ENCODE peak calls at places on chromosomes 4 and X, in six cellular contexts. Q is neuronal stem cell, V is mesenchymal stem cell, E is trophoblast cell, X is IMR-90, S is H1. R is an unnamed sample.

GRCh38 chr4:17577660-17578481 is 873 bp downstream of the LAP3 start:
- DNase-seq in Q (no peak), V (no peak), E (peak), X (peak), S (no peak), R (no peak)

GRCh38 chr4:84238247-84239090 is 260.6 kb downstream of the NKX6-1 start:
- DNase-seq in Q (no peak), V (no peak), E (peak), X (peak), S (no peak), R (no peak)

GRCh38 chrX:37887347-37887746 is 40.0 kb upstream of the DYNLT3 start:
- DNase-seq in Q (no peak), V (no peak), E (no peak), X (no peak), S (no peak), R (no peak)

GRCh38 chr4:94126669-94127068 is 81.0 kb upstream of the SMARCAD1 start:
- DNase-seq in Q (no peak), V (no peak), E (no peak), X (no peak), S (no peak), R (no peak)

GRCh38 chr4:88606832-88607231 is 14.6 kb downstream of the HERC3 start:
- DNase-seq in Q (no peak), V (no peak), E (no peak), X (no peak), S (no peak), R (no peak)

GRCh38 chrX:129720741-129721140 is 18.0 kb upstream of the XPNPEP2 start:
- DNase-seq in Q (no peak), V (no peak), E (no peak), X (no peak), S (no peak), R (no peak)

GRCh38 chr4:145956288-145956890 is 17.8 kb upstream of the ZNF827 start:
- DNase-seq in Q (peak), V (peak), E (peak), X (peak), S (no peak), R (peak)

GRCh38 chr4:168028568-168028967 is 63.8 kb upstream of the ANXA10 start:
- DNase-seq in Q (no peak), V (no peak), E (peak), X (peak), S (no peak), R (no peak)

GRCh38 chr4:24213936-24214335 is 324.1 kb upstream of the PPARGC1A start:
- DNase-seq in Q (no peak), V (no peak), E (no peak), X (no peak), S (no peak), R (no peak)

GRCh38 chrX:106862972-106863688 is 40.0 kb downstream of the RIPPLY1 start:
- DNase-seq in Q (peak), V (no peak), E (peak), X (peak), S (peak), R (peak)

GRCh38 chrX:51851507-51852085 is 41.8 kb upstream of the MAGED1 start:
- DNase-seq in Q (no peak), V (no peak), E (peak), X (no peak), S (no peak), R (no peak)

GRCh38 chrX:67673741-67674274 is 130.0 kb downstream of the AR start:
- DNase-seq in Q (no peak), V (peak), E (no peak), X (no peak), S (no peak), R (no peak)

GRCh38 chr4:182925298-182925738 is 8.1 kb upstream of the DCTD start:
- DNase-seq in Q (peak), V (peak), E (peak), X (peak), S (peak), R (peak)

GRCh38 chr4:163332526-163333405 is at the start of gene NPY1R:
- DNase-seq in Q (peak), V (peak), E (peak), X (peak), S (peak), R (peak)

GRCh38 chr4:13902141-13902540 is 274.6 kb upstream of the BOD1L1 start:
- DNase-seq in Q (no peak), V (peak), E (no peak), X (peak), S (no peak), R (no peak)

GRCh38 chr4:122588453-122589238 is 32.2 kb downstream of the IL21 start:
- DNase-seq in Q (no peak), V (peak), E (no peak), X (peak), S (no peak), R (no peak)

GRCh38 chr4:8012517-8012916 is 72.9 kb upstream of the AFAP1 start:
- DNase-seq in Q (no peak), V (no peak), E (no peak), X (no peak), S (no peak), R (no peak)

GRCh38 chr4:101762544-101762943 is 28.0 kb upstream of the BANK1 start:
- DNase-seq in Q (no peak), V (no peak), E (peak), X (no peak), S (no peak), R (no peak)
- H3K14ac ChIP-seq in Q (no peak), V (no peak), E (no peak), X (no peak), S (no peak), R (no peak)

GRCh38 chr4:42398448-42399355 is 1.4 kb downstream of the SHISA3 start:
- DNase-seq in Q (peak), V (no peak), E (no peak), X (no peak), S (no peak), R (peak)
- H3K14ac ChIP-seq in Q (no peak), V (no peak), E (no peak), X (no peak), S (no peak), R (no peak)

DNA sequence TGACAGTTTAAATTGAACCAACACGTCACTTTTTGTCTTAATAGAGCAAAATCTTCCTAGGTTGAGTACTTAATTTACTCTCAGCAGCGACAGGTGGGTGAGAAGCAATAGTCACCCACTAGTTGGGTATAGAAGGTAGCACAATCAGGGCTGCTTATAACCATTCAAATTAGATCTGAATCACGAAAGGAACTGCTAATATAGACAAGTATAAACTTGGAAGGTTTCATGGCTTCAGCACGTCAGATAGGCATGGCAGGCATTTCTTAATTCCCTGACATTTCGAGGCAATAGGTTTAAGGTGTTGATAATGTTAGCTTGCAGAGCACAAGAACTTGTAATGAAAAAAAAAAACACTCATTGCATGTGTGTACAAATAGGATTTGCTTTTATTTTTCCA is 853.4 kb downstream of the PCDH7 start:
- DNase-seq in Q (no peak), V (no peak), E (no peak), X (no peak), S (no peak), R (no peak)
- H3K14ac ChIP-seq in Q (no peak), V (no peak), E (no peak), X (no peak), S (no peak), R (no peak)

GRCh38 chrX:42276982-42277690 is 353.8 kb upstream of the CASK start:
- DNase-seq in Q (no peak), V (no peak), E (no peak), X (no peak), S (no peak), R (no peak)
- H3K14ac ChIP-seq in Q (no peak), V (no peak), E (no peak), X (no peak), S (no peak), R (no peak)

GRCh38 chrX:40165206-40165605 is 67.4 kb upstream of the BCOR start:
- DNase-seq in Q (no peak), V (no peak), E (no peak), X (no peak), S (no peak), R (no peak)

GRCh38 chrX:40165861-40166260 is 68.1 kb upstream of the BCOR start:
- DNase-seq in Q (no peak), V (no peak), E (no peak), X (no peak), S (no peak), R (no peak)

GRCh38 chrX:40166582-40166981 is 68.8 kb upstream of the BCOR start:
- DNase-seq in Q (no peak), V (peak), E (no peak), X (peak), S (no peak), R (peak)

GRCh38 chrX:40167240-40168182 is 69.8 kb upstream of the BCOR start:
- DNase-seq in Q (no peak), V (peak), E (no peak), X (no peak), S (no peak), R (peak)

GRCh38 chrX:40164751-40165150 is 67.0 kb upstream of the BCOR start:
- DNase-seq in Q (no peak), V (no peak), E (no peak), X (no peak), S (no peak), R (no peak)
- H3K14ac ChIP-seq in Q (no peak), V (no peak), E (no peak), X (no peak), S (no peak), R (peak)

GRCh38 chr4:174828845-174829701 is at the start of gene GLRA3:
- DNase-seq in Q (peak), V (peak), E (peak), X (no peak), S (peak), R (peak)
- H3K14ac ChIP-seq in Q (no peak), V (no peak), E (no peak), X (no peak), S (no peak), R (no peak)

DNA sequence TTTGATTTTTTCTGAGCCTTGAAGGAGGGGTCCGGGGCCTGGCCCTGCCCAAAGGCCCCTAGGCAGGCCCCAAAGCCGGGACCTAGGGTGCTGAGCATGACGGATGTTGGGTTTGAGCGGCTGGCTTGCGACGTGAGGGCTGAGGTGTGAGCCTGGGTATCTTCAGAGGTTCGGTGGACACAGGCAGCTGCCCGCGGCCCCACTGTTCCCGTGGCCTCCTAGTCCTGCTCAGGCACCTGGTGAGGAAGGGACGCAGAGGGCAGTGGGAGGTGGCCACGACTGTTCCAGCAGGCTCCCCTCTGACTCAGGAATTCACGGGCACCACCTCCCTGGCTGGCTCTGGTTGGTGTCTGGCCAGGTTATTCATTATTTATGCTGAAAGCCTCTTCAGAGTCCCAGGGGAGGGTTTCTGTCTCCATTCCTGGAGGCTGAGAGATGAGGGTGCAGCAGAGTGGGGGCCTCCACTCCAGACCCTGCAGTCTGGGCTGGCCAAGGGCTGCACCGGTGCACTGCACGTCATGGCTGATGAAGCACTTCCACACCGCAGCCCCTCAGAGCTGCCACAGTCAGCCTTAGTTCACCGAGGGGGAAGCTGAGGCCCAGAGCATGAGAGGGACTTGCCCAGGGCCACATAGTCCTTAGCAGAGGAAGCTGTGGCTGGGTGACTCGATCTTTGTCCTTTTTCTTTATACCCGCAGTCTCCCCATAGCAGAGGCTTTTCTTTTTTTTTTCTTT is 2.2 kb downstream of the MSANTD1 start:
- DNase-seq in Q (no peak), V (no peak), E (no peak), X (no peak), S (no peak), R (peak)
- H3K14ac ChIP-seq in Q (peak), V (peak), E (no peak), X (no peak), S (no peak), R (no peak)